ENCODE peak calls at places on chromosomes 12 and 14, in six cellular contexts. B is neuronal stem cell; Q is AG20443; G is anterior cingulate cortex; F is foreskin fibroblast; V is stimulated activated CD8-positive, alpha-beta memory T cell treated with anti-CD3 and anti-CD28 coated beads, Interleukin-15, amount 100 ng/mL, for 24 hours. U is an unnamed sample.
A peak's percentile ranks its signal among the peaks of the same experiment; 100 is the strongest.

GRCh38 chr14:104634031-104634760 is 29.6 kb upstream of the TMEM179 start:
- DNase-seq in B (no peak), Q (no peak), G (no peak), F (no peak), V (no peak), U (no peak)

GRCh38 chr12:76878045-76878898 is 547 bp downstream of the CSRP2 start:
- DNase-seq in B (peak; percentile 58), Q (peak; percentile 33), G (no peak), F (no peak), V (no peak), U (no peak)

GRCh38 chr12:3362751-3363150 is 128.3 kb upstream of the PRMT8 start:
- DNase-seq in B (no peak), Q (no peak), G (no peak), F (no peak), V (no peak), U (no peak)

GRCh38 chr14:32826404-32827082 is 112.1 kb upstream of the NPAS3 start:
- DNase-seq in B (no peak), Q (no peak), G (no peak), F (peak; percentile 19), V (no peak), U (no peak)

GRCh38 chr12:65004270-65004669 is 116.8 kb downstream of the WIF1 start:
- DNase-seq in B (no peak), Q (no peak), G (no peak), F (peak; percentile 49), V (no peak), U (no peak)

GRCh38 chr12:127078577-127079350 is 1188.2 kb upstream of the TMEM132C start:
- DNase-seq in B (no peak), Q (no peak), G (no peak), F (peak; percentile 2), V (no peak), U (no peak)

GRCh38 chr14:33590891-33591630 is 359.8 kb downstream of the EGLN3 start:
- DNase-seq in B (no peak), Q (no peak), G (no peak), F (no peak), V (no peak), U (no peak)

GRCh38 chr14:99537399-99537798 is 56.2 kb downstream of the CCNK start:
- DNase-seq in B (no peak), Q (peak; percentile 93), G (no peak), F (peak; percentile 56), V (no peak), U (no peak)

GRCh38 chr14:52797653-52798052 is 6.2 kb upstream of the GNPNAT1 start:
- DNase-seq in B (no peak), Q (no peak), G (no peak), F (no peak), V (no peak), U (no peak)

GRCh38 chr14:30949651-30950050 is 75.3 kb downstream of the COCH start:
- DNase-seq in B (no peak), Q (no peak), G (no peak), F (no peak), V (no peak), U (no peak)

GRCh38 chr12:22042981-22043669 is 2.9 kb upstream of the CMAS start:
- DNase-seq in B (no peak), Q (peak; percentile 59), G (no peak), F (peak; percentile 47), V (no peak), U (no peak)

GRCh38 chr14:103928011-103928890 is at the start of gene TDRD9:
- DNase-seq in B (no peak), Q (no peak), G (no peak), F (no peak), V (no peak), U (no peak)

GRCh38 chr14:104355101-104355691 is 216.8 kb downstream of the KIF26A start:
- DNase-seq in B (no peak), Q (no peak), G (no peak), F (no peak), V (no peak), U (no peak)

GRCh38 chr14:68676511-68676943 is 116.3 kb downstream of the ZFP36L1 start:
- DNase-seq in B (no peak), Q (no peak), G (no peak), F (no peak), V (no peak), U (no peak)

GRCh38 chr12:1355396-1355795 is 239.0 kb downstream of the FBXL14 start:
- DNase-seq in B (no peak), Q (no peak), G (no peak), F (peak; percentile 38), V (no peak), U (no peak)

GRCh38 chr14:90750701-90751100 is 65.5 kb downstream of the TTC7B start:
- DNase-seq in B (no peak), Q (no peak), G (no peak), F (no peak), V (no peak), U (no peak)

GRCh38 chr12:32399373-32400113 is at the start of gene FGD4:
- DNase-seq in B (peak; percentile 86), Q (peak; percentile 90), G (peak; percentile 57), F (peak; percentile 66), V (peak; percentile 19), U (peak; percentile 19)

GRCh38 chr14:59274991-59275391 is 86.5 kb downstream of the DAAM1 start:
- DNase-seq in B (no peak), Q (no peak), G (no peak), F (no peak), V (no peak), U (no peak)

GRCh38 chr14:92353447-92353846 is 30.5 kb downstream of the SLC24A4 start:
- DNase-seq in B (no peak), Q (no peak), G (no peak), F (no peak), V (no peak), U (no peak)

GRCh38 chr14:105528859-105529505 is 2.6 kb downstream of the TMEM121 start:
- DNase-seq in B (no peak), Q (no peak), G (no peak), F (no peak), V (no peak), U (no peak)

GRCh38 chr14:105855246-105855892 is 329.0 kb downstream of the TMEM121 start:
- DNase-seq in B (no peak), Q (no peak), G (no peak), F (no peak), V (no peak), U (no peak)

GRCh38 chr12:43758247-43758727 is 303 bp downstream of the PUS7L start:
- DNase-seq in B (peak; percentile 24), Q (peak; percentile 57), G (no peak), F (no peak), V (peak; percentile 4), U (no peak)

GRCh38 chr14:100348779-100349708 is 25.9 kb downstream of the SLC25A47 start:
- DNase-seq in B (no peak), Q (no peak), G (no peak), F (no peak), V (no peak), U (no peak)

GRCh38 chr14:102090713-102091112 is 3.9 kb upstream of the HSP90AA1 start:
- DNase-seq in B (no peak), Q (no peak), G (no peak), F (no peak), V (no peak), U (no peak)

GRCh38 chr14:89365071-89365801 is 51.8 kb downstream of the FOXN3 start:
- DNase-seq in B (no peak), Q (peak; percentile 44), G (no peak), F (no peak), V (no peak), U (no peak)

GRCh38 chr12:26721800-26722199 is 111.2 kb downstream of the ITPR2 start:
- DNase-seq in B (no peak), Q (no peak), G (no peak), F (peak; percentile 33), V (no peak), U (no peak)

GRCh38 chr14:95681153-95681552 is 5.1 kb upstream of the TCL1B start:
- DNase-seq in B (no peak), Q (no peak), G (no peak), F (no peak), V (no peak), U (no peak)